ENCODE peak calls at places on chromosomes 16 and 17, in eight cellular contexts. S is A549, K is WTC11, F is GM12878, D is IMR-90, J is HepG2, B is K562, T is H1. Q is an unnamed sample.

GRCh38 chr17:82920150-82920549 is 80.3 kb upstream of the ZNF750 start:
- DNase-seq in S (no peak), K (no peak), F (no peak), D (no peak), J (no peak), B (no peak), T (no peak), Q (no peak)

GRCh38 chr17:72407336-72408121 is 286.7 kb downstream of the SOX9 start:
- DNase-seq in S (peak; percentile 93), K (no peak), F (no peak), D (peak; percentile 99), J (no peak), B (no peak), T (no peak), Q (peak; percentile 89)

GRCh38 chr16:67104845-67105244 is 4.9 kb upstream of the PHAF1 start:
- DNase-seq in S (no peak), K (no peak), F (no peak), D (no peak), J (no peak), B (no peak), T (no peak), Q (no peak)

GRCh38 chr16:31513884-31514283 is 5.7 kb upstream of the RUSF1 start:
- DNase-seq in S (no peak), K (no peak), F (no peak), D (no peak), J (no peak), B (no peak), T (no peak), Q (no peak)

GRCh38 chr16:4517812-4518211 is 20.8 kb downstream of the CDIP1 start:
- DNase-seq in S (peak; percentile 47), K (peak; percentile 80), F (no peak), D (peak; percentile 46), J (peak; percentile 34), B (peak; percentile 59), T (no peak), Q (peak; percentile 77)

GRCh38 chr16:82016268-82016667 is 5.0 kb upstream of the SDR42E1 start:
- DNase-seq in S (peak; percentile 35), K (no peak), F (no peak), D (peak; percentile 14), J (no peak), B (peak; percentile 42), T (no peak), Q (peak; percentile 34)

GRCh38 chr17:7465481-7466275 is 13.8 kb downstream of the ZBTB4 start:
- DNase-seq in S (no peak), K (no peak), F (no peak), D (no peak), J (no peak), B (no peak), T (no peak), Q (no peak)

GRCh38 chr16:47847220-47847970 is 308.4 kb downstream of the ABCC12 start:
- DNase-seq in S (no peak), K (no peak), F (no peak), D (peak; percentile 58), J (no peak), B (no peak), T (no peak), Q (no peak)

GRCh38 chr17:69525920-69526841 is 111.7 kb downstream of the MAP2K6 start:
- DNase-seq in S (peak; percentile 74), K (peak; percentile 36), F (no peak), D (peak; percentile 71), J (peak; percentile 65), B (peak; percentile 47), T (peak; percentile 13), Q (peak; percentile 60)

GRCh38 chr16:73058221-73058615 is 10.3 kb upstream of the ZFHX3 start:
- DNase-seq in S (no peak), K (no peak), F (no peak), D (no peak), J (no peak), B (peak; percentile 35), T (no peak), Q (peak; percentile 72)

GRCh38 chr17:73400915-73401545 is 89.2 kb upstream of the CDC42EP4 start:
- DNase-seq in S (no peak), K (no peak), F (no peak), D (no peak), J (no peak), B (no peak), T (no peak), Q (no peak)

GRCh38 chr17:57989011-57989345 is 924 bp upstream of the VEZF1 start:
- DNase-seq in S (peak; percentile 72), K (no peak), F (no peak), D (peak; percentile 50), J (peak; percentile 78), B (peak; percentile 37), T (no peak), Q (peak; percentile 63)

DNA sequence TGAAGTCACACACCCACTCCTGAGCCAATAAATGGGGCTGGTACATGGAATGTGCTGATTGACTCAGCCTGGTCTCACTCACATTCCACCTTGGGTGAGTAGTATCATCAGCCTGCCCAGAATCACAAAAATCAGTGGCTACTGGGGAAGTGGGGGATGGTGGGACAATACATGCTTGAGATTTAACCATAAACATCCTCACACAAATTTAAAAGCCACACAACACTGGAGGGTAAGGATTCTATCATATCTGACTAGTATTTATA is 26.2 kb upstream of the IRX6 start:
- DNase-seq in S (no peak), K (no peak), F (no peak), D (peak; percentile 4), J (no peak), B (no peak), T (no peak), Q (no peak)
- TF ChIP-seq USF2 in S (no peak), K (no peak), F (no peak), D (no peak), J (no peak), B (no peak), T (no peak), Q (no peak)

GRCh38 chr17:62001105-62001504 is 64.0 kb downstream of the MED13 start:
- DNase-seq in S (no peak), K (no peak), F (no peak), D (no peak), J (no peak), B (no peak), T (no peak), Q (no peak)

GRCh38 chr17:62000186-62000585 is 64.9 kb downstream of the MED13 start:
- DNase-seq in S (no peak), K (no peak), F (no peak), D (no peak), J (no peak), B (no peak), T (no peak), Q (no peak)

GRCh38 chr17:61997649-61998048 is 67.4 kb downstream of the MED13 start:
- DNase-seq in S (no peak), K (no peak), F (no peak), D (peak; percentile 83), J (no peak), B (no peak), T (no peak), Q (no peak)

GRCh38 chr17:61996916-61997605 is 68.0 kb downstream of the MED13 start:
- DNase-seq in S (no peak), K (no peak), F (no peak), D (no peak), J (no peak), B (no peak), T (no peak), Q (no peak)
- TF ChIP-seq USF2 in S (no peak), K (no peak), F (no peak), D (no peak), J (no peak), B (no peak), T (no peak), Q (no peak)

DNA sequence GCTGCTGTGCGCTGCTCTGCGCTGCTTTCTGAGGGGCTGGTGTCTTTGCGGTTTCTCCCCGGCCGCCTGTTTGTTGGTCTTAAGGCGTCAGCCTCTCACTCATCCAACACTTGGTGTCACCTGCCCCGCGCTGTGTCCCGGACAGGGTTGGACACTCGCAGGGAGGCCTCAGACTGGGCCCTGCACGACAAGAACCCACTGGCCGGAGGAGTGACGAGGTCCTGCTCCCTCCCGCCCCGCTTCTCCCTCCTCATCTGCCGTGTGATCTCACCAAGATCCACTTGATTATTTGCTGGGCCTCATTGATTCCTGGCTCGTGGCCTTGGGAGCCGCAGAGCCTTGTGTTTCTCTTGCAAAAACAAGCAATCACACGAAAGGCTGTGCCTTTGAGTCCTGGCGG is 56.6 kb downstream of the PRMT7 start:
- DNase-seq in S (no peak), K (no peak), F (no peak), D (no peak), J (no peak), B (no peak), T (no peak), Q (no peak)
- TF ChIP-seq USF2 in S (no peak), K (no peak), F (no peak), D (no peak), J (no peak), B (no peak), T (no peak), Q (no peak)

DNA sequence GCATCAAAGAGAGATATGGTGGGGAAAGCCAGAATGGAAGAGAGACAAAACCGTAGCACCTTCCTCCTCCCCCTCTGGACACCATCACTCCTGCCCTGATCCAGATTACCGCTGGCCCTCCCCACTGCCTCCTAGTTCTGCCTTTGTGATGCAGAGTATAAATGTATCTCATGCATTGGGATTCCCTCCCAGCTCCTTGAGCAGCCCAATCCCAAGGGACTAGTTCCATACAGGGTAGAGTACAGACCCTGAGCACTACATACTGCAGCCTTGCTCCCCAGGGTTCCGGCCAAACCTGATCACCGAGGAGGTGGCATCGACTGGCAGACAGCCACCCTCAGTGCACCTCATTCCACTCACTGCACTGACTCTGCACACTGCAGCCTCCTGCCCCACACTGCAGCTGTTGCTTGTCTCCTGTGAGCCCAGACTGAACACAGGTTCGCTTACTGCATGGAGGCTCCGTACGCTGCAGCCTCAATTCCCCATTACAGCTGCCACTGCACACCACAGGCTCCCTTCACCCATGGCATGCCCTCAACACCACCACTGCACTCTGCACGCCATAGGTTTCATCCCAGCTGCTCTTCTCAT is 1.8 kb upstream of the THRA start:
- DNase-seq in S (no peak), K (no peak), F (no peak), D (no peak), J (no peak), B (no peak), T (no peak), Q (no peak)
- TF ChIP-seq USF2 in S (no peak), K (no peak), F (no peak), D (no peak), J (no peak), B (no peak), T (no peak), Q (no peak)

GRCh38 chr16:22188267-22188594 is 17.8 kb upstream of the EEF2K start:
- DNase-seq in S (no peak), K (no peak), F (no peak), D (no peak), J (no peak), B (no peak), T (no peak), Q (no peak)

GRCh38 chr16:22191089-22191965 is 14.8 kb upstream of the EEF2K start:
- DNase-seq in S (peak; percentile 97), K (peak; percentile 96), F (peak; percentile 91), D (peak; percentile 97), J (peak; percentile 99), B (peak; percentile 89), T (peak; percentile 86), Q (peak; percentile 82)

GRCh38 chr16:22190169-22191088 is 15.6 kb upstream of the EEF2K start:
- DNase-seq in S (peak; percentile 100), K (peak; percentile 100), F (peak; percentile 98), D (peak; percentile 100), J (peak; percentile 100), B (peak; percentile 94), T (peak; percentile 99), Q (peak; percentile 92)

GRCh38 chr16:22188595-22189442 is 17.3 kb upstream of the EEF2K start:
- DNase-seq in S (peak; percentile 92), K (peak; percentile 69), F (peak; percentile 55), D (peak; percentile 95), J (peak; percentile 85), B (peak; percentile 54), T (no peak), Q (peak; percentile 73)

GRCh38 chr16:22189473-22190168 is 16.5 kb upstream of the EEF2K start:
- DNase-seq in S (no peak), K (no peak), F (no peak), D (peak; percentile 16), J (no peak), B (no peak), T (no peak), Q (peak; percentile 55)
- TF ChIP-seq USF2 in S (no peak), K (no peak), F (no peak), D (no peak), J (no peak), B (no peak), T (no peak), Q (no peak)